ENCODE peak calls at places on chromosomes 12 and 14, in six cellular contexts. J is lower leg skin, X is endothelial cell, H is mucosa of descending colon, N is brain microvascular endothelial cell, F is neural crest cell. P is an unnamed sample.

GRCh38 chr14:74302160-74302628 is 540 bp downstream of the ABCD4 start:
- DNase-seq in J (no peak), X (no peak), H (no peak), N (peak; percentile 52), F (no peak), P (peak; percentile 67)

GRCh38 chr14:91116913-91117588 is 3.2 kb downstream of the DGLUCY start:
- DNase-seq in J (no peak), X (no peak), H (no peak), N (no peak), F (no peak), P (no peak)

GRCh38 chr14:24315807-24316596 is 4.7 kb downstream of the LTB4R start:
- DNase-seq in J (peak; percentile 91), X (no peak), H (peak; percentile 70), N (no peak), F (no peak), P (no peak)

GRCh38 chr14:56474419-56475022 is 105.1 kb upstream of the TMEM260 start:
- DNase-seq in J (no peak), X (peak; percentile 48), H (peak; percentile 26), N (no peak), F (peak; percentile 40), P (peak; percentile 51)

GRCh38 chr12:56271031-56271430 is 4.3 kb downstream of the COQ10A start:
- DNase-seq in J (no peak), X (no peak), H (no peak), N (peak; percentile 18), F (no peak), P (no peak)

GRCh38 chr12:14952295-14952995 is 9.0 kb downstream of the ARHGDIB start:
- DNase-seq in J (no peak), X (no peak), H (no peak), N (peak; percentile 97), F (no peak), P (peak; percentile 15)

GRCh38 chr12:122856999-122857671 is 21.9 kb downstream of the HIP1R start:
- DNase-seq in J (no peak), X (no peak), H (no peak), N (no peak), F (no peak), P (no peak)

GRCh38 chr14:105393151-105393550 is 5.2 kb upstream of the TEX22 start:
- DNase-seq in J (no peak), X (no peak), H (no peak), N (no peak), F (no peak), P (no peak)

GRCh38 chr14:103749452-103749851 is 33.8 kb downstream of the ZFYVE21 start:
- DNase-seq in J (no peak), X (no peak), H (no peak), N (no peak), F (no peak), P (no peak)

GRCh38 chr12:131040491-131040890 is 86.8 kb downstream of the ADGRD1 start:
- DNase-seq in J (no peak), X (no peak), H (no peak), N (no peak), F (no peak), P (no peak)

GRCh38 chr14:39339003-39339402 is 93.2 kb downstream of the FBXO33 start:
- DNase-seq in J (no peak), X (no peak), H (peak; percentile 4), N (no peak), F (no peak), P (no peak)

GRCh38 chr12:75337905-75338304 is 3.4 kb downstream of the GLIPR1L1 start:
- DNase-seq in J (no peak), X (no peak), H (no peak), N (no peak), F (no peak), P (peak; percentile 27)

GRCh38 chr14:69013943-69014782 is 35.1 kb upstream of the ACTN1 start:
- DNase-seq in J (no peak), X (no peak), H (peak; percentile 92), N (peak; percentile 25), F (no peak), P (no peak)

GRCh38 chr12:95673576-95673975 is 117.0 kb downstream of the NTN4 start:
- DNase-seq in J (no peak), X (no peak), H (no peak), N (no peak), F (no peak), P (no peak)

GRCh38 chr14:51547260-51547659 is 104.5 kb upstream of the FRMD6 start:
- DNase-seq in J (no peak), X (no peak), H (peak; percentile 16), N (peak; percentile 99), F (no peak), P (no peak)

GRCh38 chr12:124506145-124506831 is 61.1 kb downstream of the NCOR2 start:
- DNase-seq in J (peak; percentile 95), X (no peak), H (peak; percentile 63), N (no peak), F (no peak), P (no peak)

GRCh38 chr12:51009038-51009437 is 17.1 kb downstream of the SLC11A2 start:
- DNase-seq in J (peak; percentile 95), X (no peak), H (peak; percentile 55), N (no peak), F (no peak), P (no peak)

GRCh38 chr14:105028251-105028927 is 7.5 kb upstream of the CDCA4 start:
- DNase-seq in J (no peak), X (no peak), H (no peak), N (no peak), F (no peak), P (no peak)

GRCh38 chr12:64587447-64587846 is 22.8 kb upstream of the RASSF3 start:
- DNase-seq in J (no peak), X (no peak), H (no peak), N (no peak), F (no peak), P (no peak)

GRCh38 chr14:99672506-99673327 is 11.4 kb upstream of the CYP46A1 start:
- DNase-seq in J (no peak), X (no peak), H (peak; percentile 47), N (no peak), F (no peak), P (no peak)

GRCh38 chr14:79971330-79971729 is 240.0 kb downstream of the DIO2 start:
- DNase-seq in J (no peak), X (no peak), H (no peak), N (peak; percentile 77), F (no peak), P (no peak)

GRCh38 chr12:13562915-13563742 is 366.6 kb downstream of the EMP1 start:
- DNase-seq in J (no peak), X (no peak), H (no peak), N (no peak), F (no peak), P (no peak)

GRCh38 chr12:92421701-92422100 is 276.1 kb upstream of the BTG1 start:
- DNase-seq in J (no peak), X (no peak), H (no peak), N (peak; percentile 16), F (no peak), P (no peak)

GRCh38 chr12:110741795-110742717 is 635 bp downstream of the PPP1CC start:
- DNase-seq in J (no peak), X (peak; percentile 51), H (peak; percentile 59), N (peak; percentile 9), F (no peak), P (peak; percentile 33)

GRCh38 chr14:89137514-89138163 is 279.4 kb downstream of the FOXN3 start:
- DNase-seq in J (no peak), X (no peak), H (peak; percentile 8), N (peak; percentile 68), F (no peak), P (no peak)

GRCh38 chr12:111037047-111037446 is 116.7 kb upstream of the MYL2 start:
- DNase-seq in J (no peak), X (no peak), H (no peak), N (no peak), F (no peak), P (no peak)

GRCh38 chr12:119412811-119413794 is 78.6 kb downstream of the CCDC60 start:
- DNase-seq in J (peak; percentile 90), X (peak; percentile 78), H (peak; percentile 77), N (peak; percentile 71), F (peak; percentile 83), P (peak; percentile 58)

GRCh38 chr12:2297658-2298057 is 244.9 kb downstream of the CACNA1C start:
- DNase-seq in J (no peak), X (no peak), H (no peak), N (no peak), F (no peak), P (no peak)

GRCh38 chr12:2294651-2295475 is 242.1 kb downstream of the CACNA1C start:
- DNase-seq in J (peak; percentile 93), X (no peak), H (no peak), N (no peak), F (no peak), P (no peak)

GRCh38 chr12:2298556-2299195 is 245.9 kb downstream of the CACNA1C start:
- DNase-seq in J (peak; percentile 74), X (no peak), H (no peak), N (no peak), F (no peak), P (no peak)

GRCh38 chr12:2297004-2297403 is 244.2 kb downstream of the CACNA1C start:
- DNase-seq in J (no peak), X (no peak), H (no peak), N (no peak), F (no peak), P (no peak)

GRCh38 chr12:2295941-2296461 is 243.2 kb downstream of the CACNA1C start:
- DNase-seq in J (no peak), X (no peak), H (no peak), N (peak; percentile 54), F (no peak), P (no peak)
- TF ChIP-seq CTCF in J (no peak), X (no peak), H (no peak), N (peak; percentile 19), F (no peak), P (no peak)

DNA sequence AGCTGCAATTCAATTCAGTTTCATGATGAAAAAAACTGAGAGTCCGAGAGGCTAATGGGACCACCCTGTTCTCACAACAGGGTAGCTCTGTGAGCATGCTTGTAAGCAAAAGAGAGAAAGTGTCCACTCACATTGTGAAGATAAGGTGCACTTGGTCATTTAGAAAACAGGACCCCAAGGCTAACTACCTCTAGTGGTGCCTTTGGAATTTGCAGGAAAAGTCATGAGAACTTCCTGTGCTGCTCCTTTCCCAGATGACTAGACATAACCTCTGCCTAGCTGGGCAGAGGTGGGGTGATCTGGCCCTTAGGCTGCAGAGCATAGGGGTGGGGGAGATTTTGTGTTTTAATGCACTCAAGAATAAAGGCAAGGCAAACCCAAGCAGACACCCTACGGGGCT is 118.9 kb downstream of the STAB2 start:
- DNase-seq in J (no peak), X (peak; percentile 7), H (no peak), N (no peak), F (no peak), P (no peak)
- TF ChIP-seq CTCF in J (no peak), X (peak; percentile 34), H (no peak), N (peak; percentile 31), F (peak; percentile 23), P (no peak)

DNA sequence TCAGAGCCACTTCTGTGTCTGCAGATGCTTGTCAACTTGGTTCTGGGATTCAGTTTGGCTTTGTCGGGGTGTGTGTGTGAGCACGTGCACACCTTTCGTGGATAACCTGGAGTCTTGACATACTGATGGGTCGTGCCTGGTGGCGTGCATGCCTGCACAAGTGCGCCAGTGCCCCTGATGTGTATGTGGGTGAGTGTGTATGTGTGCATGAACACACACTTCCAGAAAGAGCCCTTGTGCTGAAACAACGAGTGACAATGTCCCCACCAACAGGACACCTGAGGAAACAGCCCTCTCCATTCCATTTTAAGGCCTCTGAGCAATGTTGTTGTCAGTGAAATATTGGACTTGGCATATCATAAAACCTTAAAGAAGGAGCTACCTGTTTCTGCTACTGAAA is 53.9 kb downstream of the SMUG1 start:
- DNase-seq in J (no peak), X (no peak), H (no peak), N (no peak), F (no peak), P (no peak)
- TF ChIP-seq CTCF in J (no peak), X (no peak), H (no peak), N (no peak), F (no peak), P (peak; percentile 16)

GRCh38 chr14:54567634-54568561 is 970 bp downstream of the SAMD4A start:
- DNase-seq in J (peak; percentile 91), X (peak; percentile 59), H (peak; percentile 55), N (peak; percentile 20), F (peak; percentile 46), P (peak; percentile 77)
- TF ChIP-seq CTCF in J (no peak), X (no peak), H (no peak), N (no peak), F (no peak), P (no peak)

P was measured in GM13977.